ENCODE peak calls at places on chromosomes 2 and 18, in nine cellular contexts. R, F, O, L, P, U, A, E and Q are unnamed samples.

GRCh38 chr2:33363599-33364300 is 112.7 kb upstream of the RASGRP3 start:
- DNase-seq in A (no peak), F (peak; percentile 60), R (peak; percentile 77), L (peak; percentile 64), P (no peak), O (no peak), E (no peak), U (no peak), Q (no peak)

GRCh38 chr2:97654791-97655190 is 8.9 kb downstream of the COX5B start:
- DNase-seq in E (no peak), F (no peak), P (no peak), A (no peak), R (no peak), O (no peak), L (no peak), U (no peak), Q (no peak)

GRCh38 chr2:191657977-191658376 is 20.0 kb upstream of the NABP1 start:
- DNase-seq in U (no peak), R (peak; percentile 72), L (peak; percentile 64), O (no peak), F (no peak), P (no peak), E (no peak), A (no peak), Q (no peak)

GRCh38 chr18:75167759-75168211 is 41.2 kb downstream of the PTGR3 start:
- DNase-seq in A (no peak), F (no peak), U (no peak), P (peak; percentile 31), R (peak; percentile 26), L (no peak), E (no peak), O (no peak), Q (no peak)

GRCh38 chr2:63301481-63301880 is 250.9 kb downstream of the OTX1 start:
- DNase-seq in L (no peak), P (no peak), E (no peak), F (no peak), R (no peak), U (no peak), O (no peak), A (no peak), Q (peak; percentile 23)

GRCh38 chr18:28963481-28963880 is 786.6 kb upstream of the CDH2 start:
- DNase-seq in R (peak; percentile 29), E (no peak), F (peak; percentile 14), P (no peak), U (no peak), O (no peak), A (no peak), L (no peak), Q (no peak)

GRCh38 chr2:223357076-223357475 is 245.1 kb downstream of the SCG2 start:
- DNase-seq in A (no peak), P (no peak), E (no peak), U (no peak), O (no peak), L (no peak), R (no peak), F (no peak), Q (no peak)

GRCh38 chr2:526918-527317 is 150.3 kb downstream of the TMEM18 start:
- DNase-seq in L (no peak), F (no peak), R (no peak), U (no peak), P (no peak), A (no peak), O (no peak), E (no peak), Q (no peak)

GRCh38 chr18:3207565-3207964 is 12.2 kb downstream of the MYOM1 start:
- DNase-seq in E (no peak), L (no peak), U (no peak), A (no peak), R (no peak), O (no peak), F (no peak), P (no peak), Q (peak; percentile 8)

GRCh38 chr2:43484323-43484930 is 111.4 kb downstream of the THADA start:
- DNase-seq in F (peak; percentile 37), E (no peak), R (peak; percentile 72), O (peak; percentile 15), P (no peak), U (no peak), A (no peak), L (peak; percentile 94), Q (no peak)

GRCh38 chr2:207200136-207200535 is 34.4 kb upstream of the KLF7 start:
- DNase-seq in F (no peak), E (no peak), O (no peak), L (no peak), U (no peak), A (no peak), P (no peak), R (no peak), Q (no peak)

GRCh38 chr2:101679801-101680487 is 17.6 kb upstream of the MAP4K4 start:
- DNase-seq in E (no peak), F (no peak), P (no peak), L (peak; percentile 39), U (no peak), A (no peak), O (no peak), R (peak; percentile 72), Q (no peak)

GRCh38 chr2:120012771-120013568 is at the start of gene EPB41L5:
- DNase-seq in P (peak; percentile 94), A (peak; percentile 91), E (peak; percentile 96), U (peak; percentile 89), O (peak; percentile 84), L (peak; percentile 96), F (peak; percentile 50), R (peak; percentile 95), Q (peak; percentile 88)

DNA sequence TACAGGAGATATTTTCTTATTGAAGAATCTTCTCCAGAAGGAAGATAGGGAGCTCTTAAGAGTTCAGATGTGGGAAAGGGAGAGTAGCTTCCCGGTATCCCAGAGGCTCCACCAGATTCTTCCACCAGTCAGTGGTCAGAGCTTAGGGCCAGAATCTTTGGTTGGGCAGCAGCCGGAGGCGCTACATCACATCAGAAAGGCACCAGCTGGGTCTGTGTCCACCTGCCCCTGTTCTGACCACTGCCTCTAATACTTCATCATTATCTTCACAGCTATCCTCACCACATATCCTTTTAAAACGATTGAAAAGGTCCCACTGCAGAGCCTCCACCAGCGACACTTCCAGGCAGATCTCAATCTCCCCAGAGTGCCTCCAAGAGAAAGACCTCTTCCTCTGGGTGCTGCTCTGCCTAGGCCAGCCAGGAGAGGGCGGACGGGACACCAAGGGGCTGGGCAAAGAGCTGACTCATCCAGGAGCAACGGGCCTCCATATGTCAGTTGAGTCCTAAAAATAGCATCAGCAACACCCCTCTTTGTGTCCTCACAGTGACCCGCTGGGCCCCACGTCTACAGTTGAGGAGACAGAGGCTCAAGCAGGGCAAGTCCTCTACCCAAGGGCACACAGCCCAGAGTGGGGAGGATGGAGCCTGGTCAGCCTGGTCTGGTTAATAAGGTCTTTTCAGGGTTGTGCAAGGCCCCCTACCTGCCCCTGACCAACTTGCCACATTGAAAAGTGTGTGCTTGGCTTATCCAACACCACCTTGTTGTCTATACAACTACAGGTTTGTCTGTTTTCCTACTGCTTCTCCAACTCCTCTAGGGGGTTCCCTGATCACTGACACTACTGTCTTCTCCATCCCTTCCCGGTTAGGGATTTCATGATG is 81.2 kb downstream of the ADD2 start:
- DNase-seq in L (peak; percentile 72), A (peak; percentile 72), P (no peak), E (peak; percentile 84), O (peak; percentile 94), R (peak; percentile 83), U (peak; percentile 67), F (peak; percentile 47), Q (peak; percentile 62)
- TF ChIP-seq CTCF in L (peak; percentile 63), A (peak; percentile 42), P (no peak), E (peak; percentile 44), O (peak; percentile 93), R (peak; percentile 41), U (no peak), F (peak; percentile 76), Q (peak; percentile 29)

GRCh38 chr18:30862900-30863299 is 179.6 kb downstream of the DSC3 start:
- DNase-seq in L (no peak), U (no peak), R (no peak), F (no peak), O (no peak), P (no peak), E (no peak), A (no peak), Q (no peak)
- TF ChIP-seq CTCF in L (no peak), U (no peak), R (no peak), F (no peak), O (no peak), P (no peak), E (no peak), A (no peak), Q (no peak)

GRCh38 chr2:226983891-226984290 is 148.0 kb downstream of the RHBDD1 start:
- DNase-seq in L (no peak), F (no peak), R (no peak), O (no peak), U (no peak), E (no peak), P (no peak), A (no peak), Q (no peak)
- TF ChIP-seq CTCF in L (no peak), F (no peak), R (no peak), O (no peak), U (no peak), E (no peak), P (no peak), A (no peak), Q (no peak)

GRCh38 chr2:177721815-177722552 is 329.4 kb downstream of the AGPS start:
- DNase-seq in O (no peak), R (no peak), F (no peak), P (no peak), U (no peak), L (no peak), E (no peak), A (no peak), Q (no peak)

GRCh38 chr2:177716484-177716883 is 323.9 kb downstream of the AGPS start:
- DNase-seq in E (no peak), F (no peak), U (no peak), A (no peak), O (no peak), L (no peak), R (no peak), P (no peak), Q (no peak)

GRCh38 chr2:177714704-177715103 is 322.1 kb downstream of the AGPS start:
- DNase-seq in L (no peak), P (no peak), E (no peak), F (no peak), R (no peak), O (no peak), A (no peak), U (no peak), Q (no peak)

GRCh38 chr2:177721087-177721486 is 328.5 kb downstream of the AGPS start:
- DNase-seq in R (no peak), U (no peak), P (no peak), A (no peak), E (no peak), L (no peak), O (no peak), F (no peak), Q (no peak)

DNA sequence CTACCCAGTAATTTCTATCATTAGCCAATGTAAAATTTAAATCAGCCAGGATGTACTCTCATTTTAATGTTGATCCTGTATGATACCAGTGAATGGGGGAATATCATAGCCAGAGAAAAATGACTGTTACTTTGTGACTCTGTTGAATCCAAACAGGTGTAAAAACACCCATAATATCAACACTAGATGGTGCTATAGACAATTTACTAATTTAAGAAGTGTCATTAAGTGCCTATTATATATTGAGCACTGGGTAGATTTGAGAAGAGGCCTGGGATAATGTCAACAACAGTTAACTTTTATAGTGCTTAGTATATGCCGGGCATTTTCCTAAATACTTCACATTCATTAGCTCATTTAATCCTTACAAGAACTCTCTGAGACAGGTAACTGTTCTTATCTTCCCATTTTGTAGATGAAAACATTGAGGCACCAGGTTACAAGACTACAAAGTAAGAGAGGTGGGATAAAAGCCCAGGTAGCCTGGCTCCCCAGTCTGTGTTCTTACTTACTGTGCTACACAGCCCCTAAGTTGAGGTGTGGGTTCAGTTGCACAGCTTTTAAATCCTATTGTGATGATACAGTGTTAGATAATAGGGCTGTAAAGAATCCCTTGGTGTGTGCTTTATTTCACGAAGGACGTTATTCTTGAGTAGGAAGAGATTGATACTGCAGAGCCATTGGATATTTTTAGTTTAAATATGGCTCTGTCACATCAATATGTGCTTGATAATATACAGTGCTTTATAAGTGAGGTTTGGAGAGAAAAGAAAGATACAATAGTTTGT is 325.5 kb downstream of the AGPS start:
- DNase-seq in L (no peak), P (no peak), R (no peak), A (peak; percentile 18), U (no peak), F (no peak), O (peak; percentile 27), E (no peak), Q (no peak)
- TF ChIP-seq CTCF in L (peak; percentile 9), P (no peak), R (no peak), A (peak; percentile 35), U (peak; percentile 30), F (no peak), O (no peak), E (no peak), Q (no peak)